ENCODE peak calls at places on chromosome 19, in nine cellular contexts. One of them, this sample, is unnamed.
A peak's percentile ranks its signal among the peaks of the same experiment; 100 is the strongest.

GRCh38 chr19:8004723-8005513 is 523 bp downstream of the ELAVL1 start:
- DNase-seq in midbrain: no peak
- DNase-seq in ovary: peak; percentile 17
- DNase-seq in posterior cingulate gyrus: no peak
- DNase-seq in stimulated activated CD4-positive, alpha-beta T cell treated with anti-CD3 and anti-CD28 coated beads, Interleukin-15, amount 100 ng/mL, for 48 hours: no peak
- DNase-seq in G401: no peak
- DNase-seq in effector CD4-positive, alpha-beta T cell: peak; percentile 13
- DNase-seq in mucosa of descending colon: no peak
- DNase-seq in C1 segment of cervical spinal cord: no peak
- DNase-seq in this sample: no peak

GRCh38 chr19:55538132-55538531 is 1.2 kb upstream of the SBK2 start:
- DNase-seq in midbrain: no peak
- DNase-seq in ovary: no peak
- DNase-seq in posterior cingulate gyrus: no peak
- DNase-seq in stimulated activated CD4-positive, alpha-beta T cell treated with anti-CD3 and anti-CD28 coated beads, Interleukin-15, amount 100 ng/mL, for 48 hours: no peak
- DNase-seq in G401: no peak
- DNase-seq in effector CD4-positive, alpha-beta T cell: no peak
- DNase-seq in mucosa of descending colon: no peak
- DNase-seq in C1 segment of cervical spinal cord: no peak
- DNase-seq in this sample: no peak

GRCh38 chr19:14473073-14473790 is 1.9 kb downstream of the PTGER1 start:
- DNase-seq in midbrain: no peak
- DNase-seq in ovary: no peak
- DNase-seq in posterior cingulate gyrus: no peak
- DNase-seq in stimulated activated CD4-positive, alpha-beta T cell treated with anti-CD3 and anti-CD28 coated beads, Interleukin-15, amount 100 ng/mL, for 48 hours: no peak
- DNase-seq in G401: no peak
- DNase-seq in effector CD4-positive, alpha-beta T cell: no peak
- DNase-seq in mucosa of descending colon: no peak
- DNase-seq in C1 segment of cervical spinal cord: no peak
- DNase-seq in this sample: no peak

GRCh38 chr19:7917292-7918061 is 2.7 kb upstream of the SNAPC2 start:
- DNase-seq in midbrain: peak; percentile 11
- DNase-seq in ovary: peak; percentile 49
- DNase-seq in posterior cingulate gyrus: no peak
- DNase-seq in stimulated activated CD4-positive, alpha-beta T cell treated with anti-CD3 and anti-CD28 coated beads, Interleukin-15, amount 100 ng/mL, for 48 hours: no peak
- DNase-seq in G401: peak; percentile 75
- DNase-seq in effector CD4-positive, alpha-beta T cell: peak; percentile 43
- DNase-seq in mucosa of descending colon: peak; percentile 66
- DNase-seq in C1 segment of cervical spinal cord: no peak
- DNase-seq in this sample: no peak

GRCh38 chr19:41144403-41144802 is 30.2 kb downstream of the CYP2F1 start:
- DNase-seq in midbrain: peak; percentile 66
- DNase-seq in ovary: peak; percentile 66
- DNase-seq in posterior cingulate gyrus: peak; percentile 26
- DNase-seq in stimulated activated CD4-positive, alpha-beta T cell treated with anti-CD3 and anti-CD28 coated beads, Interleukin-15, amount 100 ng/mL, for 48 hours: peak; percentile 75
- DNase-seq in G401: peak; percentile 45
- DNase-seq in effector CD4-positive, alpha-beta T cell: peak; percentile 89
- DNase-seq in mucosa of descending colon: peak; percentile 70
- DNase-seq in C1 segment of cervical spinal cord: peak; percentile 25
- DNase-seq in this sample: peak; percentile 74

GRCh38 chr19:28488006-28488405 is 724.9 kb downstream of the UQCRFS1 start:
- DNase-seq in midbrain: no peak
- DNase-seq in ovary: no peak
- DNase-seq in posterior cingulate gyrus: no peak
- DNase-seq in stimulated activated CD4-positive, alpha-beta T cell treated with anti-CD3 and anti-CD28 coated beads, Interleukin-15, amount 100 ng/mL, for 48 hours: no peak
- DNase-seq in G401: no peak
- DNase-seq in effector CD4-positive, alpha-beta T cell: no peak
- DNase-seq in mucosa of descending colon: no peak
- DNase-seq in C1 segment of cervical spinal cord: no peak
- DNase-seq in this sample: no peak

GRCh38 chr19:50378863-50379236 is 2.6 kb downstream of the NR1H2 start:
- DNase-seq in midbrain: no peak
- DNase-seq in ovary: no peak
- DNase-seq in posterior cingulate gyrus: no peak
- DNase-seq in stimulated activated CD4-positive, alpha-beta T cell treated with anti-CD3 and anti-CD28 coated beads, Interleukin-15, amount 100 ng/mL, for 48 hours: no peak
- DNase-seq in G401: no peak
- DNase-seq in effector CD4-positive, alpha-beta T cell: no peak
- DNase-seq in mucosa of descending colon: no peak
- DNase-seq in C1 segment of cervical spinal cord: no peak
- DNase-seq in this sample: no peak

GRCh38 chr19:9986787-9987281 is 23.5 kb downstream of the COL5A3 start:
- DNase-seq in midbrain: peak; percentile 66
- DNase-seq in ovary: peak; percentile 55
- DNase-seq in posterior cingulate gyrus: peak; percentile 22
- DNase-seq in stimulated activated CD4-positive, alpha-beta T cell treated with anti-CD3 and anti-CD28 coated beads, Interleukin-15, amount 100 ng/mL, for 48 hours: no peak
- DNase-seq in G401: peak; percentile 45
- DNase-seq in effector CD4-positive, alpha-beta T cell: no peak
- DNase-seq in mucosa of descending colon: no peak
- DNase-seq in C1 segment of cervical spinal cord: no peak
- DNase-seq in this sample: peak; percentile 35

GRCh38 chr19:28710278-28710677 is 502.7 kb downstream of the UQCRFS1 start:
- DNase-seq in midbrain: peak; percentile 72
- DNase-seq in ovary: no peak
- DNase-seq in posterior cingulate gyrus: no peak
- DNase-seq in stimulated activated CD4-positive, alpha-beta T cell treated with anti-CD3 and anti-CD28 coated beads, Interleukin-15, amount 100 ng/mL, for 48 hours: no peak
- DNase-seq in G401: peak; percentile 73
- DNase-seq in effector CD4-positive, alpha-beta T cell: no peak
- DNase-seq in mucosa of descending colon: no peak
- DNase-seq in C1 segment of cervical spinal cord: no peak
- DNase-seq in this sample: no peak

GRCh38 chr19:10290876-10291553 is 1.3 kb downstream of the ICAM5 start:
- DNase-seq in midbrain: no peak
- DNase-seq in ovary: peak; percentile 47
- DNase-seq in posterior cingulate gyrus: no peak
- DNase-seq in stimulated activated CD4-positive, alpha-beta T cell treated with anti-CD3 and anti-CD28 coated beads, Interleukin-15, amount 100 ng/mL, for 48 hours: no peak
- DNase-seq in G401: no peak
- DNase-seq in effector CD4-positive, alpha-beta T cell: peak; percentile 23
- DNase-seq in mucosa of descending colon: peak; percentile 86
- DNase-seq in C1 segment of cervical spinal cord: no peak
- DNase-seq in this sample: no peak

GRCh38 chr19:5959260-5960004 is 18.5 kb downstream of the RANBP3 start:
- DNase-seq in midbrain: no peak
- DNase-seq in ovary: no peak
- DNase-seq in posterior cingulate gyrus: no peak
- DNase-seq in stimulated activated CD4-positive, alpha-beta T cell treated with anti-CD3 and anti-CD28 coated beads, Interleukin-15, amount 100 ng/mL, for 48 hours: no peak
- DNase-seq in G401: no peak
- DNase-seq in effector CD4-positive, alpha-beta T cell: no peak
- DNase-seq in mucosa of descending colon: no peak
- DNase-seq in C1 segment of cervical spinal cord: no peak
- DNase-seq in this sample: no peak

GRCh38 chr19:1445932-1446712 is 3.8 kb upstream of the APC2 start:
- DNase-seq in midbrain: peak; percentile 40
- DNase-seq in ovary: no peak
- DNase-seq in posterior cingulate gyrus: peak; percentile 58
- DNase-seq in stimulated activated CD4-positive, alpha-beta T cell treated with anti-CD3 and anti-CD28 coated beads, Interleukin-15, amount 100 ng/mL, for 48 hours: no peak
- DNase-seq in G401: peak; percentile 77
- DNase-seq in effector CD4-positive, alpha-beta T cell: no peak
- DNase-seq in mucosa of descending colon: no peak
- DNase-seq in C1 segment of cervical spinal cord: no peak
- DNase-seq in this sample: no peak

GRCh38 chr19:17772172-17772571 is 20.9 kb downstream of the FCHO1 start:
- DNase-seq in midbrain: no peak
- DNase-seq in ovary: no peak
- DNase-seq in posterior cingulate gyrus: no peak
- DNase-seq in stimulated activated CD4-positive, alpha-beta T cell treated with anti-CD3 and anti-CD28 coated beads, Interleukin-15, amount 100 ng/mL, for 48 hours: no peak
- DNase-seq in G401: no peak
- DNase-seq in effector CD4-positive, alpha-beta T cell: no peak
- DNase-seq in mucosa of descending colon: no peak
- DNase-seq in C1 segment of cervical spinal cord: no peak
- DNase-seq in this sample: no peak

GRCh38 chr19:16885166-16885565 is 3.6 kb upstream of the F2RL3 start:
- DNase-seq in midbrain: no peak
- DNase-seq in ovary: no peak
- DNase-seq in posterior cingulate gyrus: no peak
- DNase-seq in stimulated activated CD4-positive, alpha-beta T cell treated with anti-CD3 and anti-CD28 coated beads, Interleukin-15, amount 100 ng/mL, for 48 hours: no peak
- DNase-seq in G401: no peak
- DNase-seq in effector CD4-positive, alpha-beta T cell: no peak
- DNase-seq in mucosa of descending colon: no peak
- DNase-seq in C1 segment of cervical spinal cord: no peak
- DNase-seq in this sample: no peak

GRCh38 chr19:38405276-38405675 is 2.4 kb downstream of the FAM98C start:
- DNase-seq in midbrain: no peak
- DNase-seq in ovary: no peak
- DNase-seq in posterior cingulate gyrus: no peak
- DNase-seq in stimulated activated CD4-positive, alpha-beta T cell treated with anti-CD3 and anti-CD28 coated beads, Interleukin-15, amount 100 ng/mL, for 48 hours: no peak
- DNase-seq in G401: no peak
- DNase-seq in effector CD4-positive, alpha-beta T cell: no peak
- DNase-seq in mucosa of descending colon: no peak
- DNase-seq in C1 segment of cervical spinal cord: no peak
- DNase-seq in this sample: no peak

GRCh38 chr19:10848208-10848843 is at the start of gene C19orf38:
- DNase-seq in midbrain: no peak
- DNase-seq in ovary: no peak
- DNase-seq in posterior cingulate gyrus: no peak
- DNase-seq in stimulated activated CD4-positive, alpha-beta T cell treated with anti-CD3 and anti-CD28 coated beads, Interleukin-15, amount 100 ng/mL, for 48 hours: no peak
- DNase-seq in G401: no peak
- DNase-seq in effector CD4-positive, alpha-beta T cell: no peak
- DNase-seq in mucosa of descending colon: no peak
- DNase-seq in C1 segment of cervical spinal cord: no peak
- DNase-seq in this sample: no peak

GRCh38 chr19:35507561-35507960 is 5.9 kb downstream of the DMKN start:
- DNase-seq in midbrain: no peak
- DNase-seq in ovary: no peak
- DNase-seq in posterior cingulate gyrus: no peak
- DNase-seq in stimulated activated CD4-positive, alpha-beta T cell treated with anti-CD3 and anti-CD28 coated beads, Interleukin-15, amount 100 ng/mL, for 48 hours: no peak
- DNase-seq in G401: no peak
- DNase-seq in effector CD4-positive, alpha-beta T cell: no peak
- DNase-seq in mucosa of descending colon: no peak
- DNase-seq in C1 segment of cervical spinal cord: no peak
- DNase-seq in this sample: no peak

GRCh38 chr19:1651548-1652394 is 644 bp downstream of the TCF3 start:
- DNase-seq in midbrain: no peak
- DNase-seq in ovary: peak; percentile 37
- DNase-seq in posterior cingulate gyrus: no peak
- DNase-seq in stimulated activated CD4-positive, alpha-beta T cell treated with anti-CD3 and anti-CD28 coated beads, Interleukin-15, amount 100 ng/mL, for 48 hours: no peak
- DNase-seq in G401: no peak
- DNase-seq in effector CD4-positive, alpha-beta T cell: peak; percentile 32
- DNase-seq in mucosa of descending colon: peak; percentile 77
- DNase-seq in C1 segment of cervical spinal cord: no peak
- DNase-seq in this sample: peak; percentile 9

GRCh38 chr19:55316646-55317045 is 8.5 kb downstream of the TMEM150B start:
- DNase-seq in midbrain: no peak
- DNase-seq in ovary: no peak
- DNase-seq in posterior cingulate gyrus: no peak
- DNase-seq in stimulated activated CD4-positive, alpha-beta T cell treated with anti-CD3 and anti-CD28 coated beads, Interleukin-15, amount 100 ng/mL, for 48 hours: no peak
- DNase-seq in G401: no peak
- DNase-seq in effector CD4-positive, alpha-beta T cell: no peak
- DNase-seq in mucosa of descending colon: no peak
- DNase-seq in C1 segment of cervical spinal cord: no peak
- DNase-seq in this sample: no peak